ENCODE peak calls at places on chromosomes 4 and X, in five cellular contexts. P is tibial artery, Y is neural progenitor cell, B is iPS DF 6.9, F is upper lobe of right lung. N is an unnamed sample.

GRCh38 chr4:114384629-114385028 is 214.0 kb upstream of the UGT8 start:
- DNase-seq in P (no peak), Y (peak; percentile 44), B (no peak), F (no peak), N (peak; percentile 79)

GRCh38 chrX:153968754-153969124 is 2.9 kb downstream of the HCFC1 start:
- DNase-seq in P (no peak), Y (peak; percentile 52), B (no peak), F (no peak), N (peak; percentile 33)

GRCh38 chr4:136713140-136713539 is 819.2 kb downstream of the PCDH18 start:
- DNase-seq in P (no peak), Y (no peak), B (no peak), F (no peak), N (peak; percentile 69)

GRCh38 chr4:64713256-64713840 is 304.1 kb upstream of the TECRL start:
- DNase-seq in P (no peak), Y (peak; percentile 23), B (no peak), F (no peak), N (peak; percentile 53)

GRCh38 chrX:107709266-107709795 is 66.3 kb downstream of the TSC22D3 start:
- DNase-seq in P (no peak), Y (no peak), B (no peak), F (no peak), N (no peak)

GRCh38 chr4:7285244-7286122 is 93.1 kb downstream of the SORCS2 start:
- DNase-seq in P (peak; percentile 87), Y (no peak), B (no peak), F (no peak), N (no peak)

GRCh38 chr4:174550541-174550940 is 28.3 kb upstream of the HPGD start:
- DNase-seq in P (no peak), Y (peak; percentile 4), B (no peak), F (no peak), N (no peak)

GRCh38 chr4:41569957-41570356 is 32.0 kb downstream of the LIMCH1 start:
- DNase-seq in P (peak; percentile 66), Y (peak; percentile 8), B (no peak), F (no peak), N (no peak)

GRCh38 chr4:90118547-90119211 is 8.5 kb upstream of the CCSER1 start:
- DNase-seq in P (no peak), Y (no peak), B (no peak), F (no peak), N (no peak)

GRCh38 chrX:39983715-39984114 is 114.0 kb downstream of the BCOR start:
- DNase-seq in P (no peak), Y (no peak), B (no peak), F (no peak), N (no peak)

GRCh38 chrX:5236096-5236495 is 992.6 kb downstream of the NLGN4X start:
- DNase-seq in P (no peak), Y (peak; percentile 44), B (no peak), F (no peak), N (no peak)

GRCh38 chrX:123077671-123078070 is 106.4 kb upstream of the GRIA3 start:
- DNase-seq in P (no peak), Y (no peak), B (no peak), F (no peak), N (peak; percentile 32)

GRCh38 chrX:66255359-66255967 is 91.4 kb downstream of the HEPH start:
- DNase-seq in P (no peak), Y (no peak), B (no peak), F (no peak), N (no peak)

GRCh38 chr4:93501946-93502345 is 326.6 kb upstream of the ATOH1 start:
- DNase-seq in P (no peak), Y (no peak), B (no peak), F (no peak), N (no peak)

GRCh38 chrX:78593701-78594100 is 65.4 kb downstream of the RTL3 start:
- DNase-seq in P (no peak), Y (no peak), B (no peak), F (no peak), N (no peak)

GRCh38 chrX:38806875-38807601 is 5.8 kb downstream of the MID1IP1 start:
- DNase-seq in P (no peak), Y (peak; percentile 6), B (no peak), F (no peak), N (no peak)

GRCh38 chrX:10111364-10112148 is 45.2 kb upstream of the CLCN4 start:
- DNase-seq in P (no peak), Y (no peak), B (no peak), F (no peak), N (peak; percentile 59)

GRCh38 chr4:56289934-56290333 is 97.4 kb downstream of the AASDH start:
- DNase-seq in P (no peak), Y (no peak), B (no peak), F (no peak), N (no peak)

GRCh38 chr4:73776363-73776762 is 36.0 kb downstream of the CXCL8 start:
- DNase-seq in P (no peak), Y (no peak), B (no peak), F (no peak), N (peak; percentile 92)

GRCh38 chrX:18643243-18643642 is 28.7 kb downstream of the RS1 start:
- DNase-seq in P (no peak), Y (no peak), B (no peak), F (peak; percentile 67), N (no peak)

GRCh38 chr4:150971901-150972300 is 43.2 kb downstream of the LRBA start:
- DNase-seq in P (no peak), Y (no peak), B (no peak), F (no peak), N (peak; percentile 10)

GRCh38 chrX:39149761-39150160 is 348.5 kb downstream of the MID1IP1 start:
- DNase-seq in P (peak; percentile 82), Y (peak; percentile 70), B (peak; percentile 43), F (peak; percentile 87), N (peak; percentile 76)

GRCh38 chr4:118772149-118773081 is 63.5 kb downstream of the SEC24D start:
- DNase-seq in P (no peak), Y (peak; percentile 51), B (no peak), F (no peak), N (peak; percentile 81)

GRCh38 chr4:57114973-57115372 is 4.8 kb upstream of the IGFBP7 start:
- DNase-seq in P (no peak), Y (no peak), B (no peak), F (no peak), N (no peak)

GRCh38 chrX:133654801-133655200 is 239.5 kb upstream of the GPC4 start:
- DNase-seq in P (no peak), Y (no peak), B (no peak), F (no peak), N (peak; percentile 65)

GRCh38 chrX:80812176-80812575 is 2.5 kb upstream of the BRWD3 start:
- DNase-seq in P (no peak), Y (peak; percentile 56), B (no peak), F (no peak), N (peak; percentile 5)

GRCh38 chr4:52643846-52644245 is 15.3 kb downstream of the USP46 start:
- DNase-seq in P (peak; percentile 85), Y (no peak), B (no peak), F (peak; percentile 75), N (peak; percentile 70)

GRCh38 chrX:107861056-107861455 is 35.4 kb downstream of the MID2 start:
- DNase-seq in P (no peak), Y (no peak), B (no peak), F (no peak), N (no peak)

GRCh38 chr4:142238589-142238988 is 602.2 kb downstream of the IL15 start:
- DNase-seq in P (no peak), Y (no peak), B (no peak), F (no peak), N (peak; percentile 32)

GRCh38 chrX:105975382-105975781 is 63.1 kb downstream of the SERPINA7 start:
- DNase-seq in P (no peak), Y (peak; percentile 4), B (no peak), F (no peak), N (peak; percentile 28)

GRCh38 chr4:42789168-42789567 is 103.3 kb upstream of the GRXCR1 start:
- DNase-seq in P (no peak), Y (no peak), B (no peak), F (no peak), N (no peak)

GRCh38 chrX:63932006-63932405 is 147.0 kb upstream of the ARHGEF9 start:
- DNase-seq in P (no peak), Y (no peak), B (no peak), F (no peak), N (no peak)

GRCh38 chr4:83013420-83013867 is 2.8 kb upstream of the LIN54 start:
- DNase-seq in P (no peak), Y (no peak), B (no peak), F (no peak), N (no peak)

GRCh38 chrX:43559643-43560042 is 96.5 kb upstream of the MAOA start:
- DNase-seq in P (peak; percentile 66), Y (peak; percentile 77), B (peak; percentile 25), F (no peak), N (peak; percentile 72)

GRCh38 chr4:54570822-54571221 is 86.9 kb upstream of the KIT start:
- DNase-seq in P (no peak), Y (no peak), B (no peak), F (no peak), N (no peak)

GRCh38 chr4:17502764-17503163 is 9.1 kb downstream of the QDPR start:
- DNase-seq in P (no peak), Y (no peak), B (no peak), F (no peak), N (no peak)

DNA sequence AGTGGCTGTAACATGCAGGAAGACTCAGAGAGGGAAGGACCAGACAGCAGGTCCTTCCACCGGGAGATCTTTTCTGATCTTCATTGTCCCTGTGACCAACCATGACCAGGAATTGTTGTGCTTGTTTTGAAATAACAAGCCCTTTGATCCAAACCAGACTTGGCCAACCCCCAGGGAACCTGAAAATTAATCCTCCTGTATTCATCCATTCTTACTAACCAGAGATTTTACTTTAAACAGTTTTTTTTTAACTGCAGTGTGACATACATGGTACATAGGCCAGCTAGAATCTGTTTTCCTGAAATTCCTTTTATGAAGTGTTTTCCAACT is 4.0 kb downstream of the WFS1 start:
- DNase-seq in P (no peak), Y (no peak), B (no peak), F (no peak), N (peak; percentile 43)
- H3K4me1 ChIP-seq in P (peaks cover 62% of the 10 kb centered on the region), Y (peaks cover 6% of the 10 kb centered on the region), B (peaks cover 5% of the 10 kb centered on the region), F (peaks cover 67% of the 10 kb centered on the region), N (peaks cover 48% of the 10 kb centered on the region)

GRCh38 chr4:69743476-69744156 is 16.8 kb downstream of the SULT1B1 start:
- DNase-seq in P (no peak), Y (no peak), B (no peak), F (no peak), N (no peak)

GRCh38 chr4:69742596-69742995 is 17.8 kb downstream of the SULT1B1 start:
- DNase-seq in P (no peak), Y (no peak), B (no peak), F (no peak), N (no peak)

GRCh38 chr4:69735119-69735518 is 25.3 kb downstream of the SULT1B1 start:
- DNase-seq in P (no peak), Y (no peak), B (no peak), F (no peak), N (no peak)

GRCh38 chr4:69744157-69744478 is 16.3 kb downstream of the SULT1B1 start:
- DNase-seq in P (no peak), Y (no peak), B (no peak), F (no peak), N (no peak)

GRCh38 chr4:69738872-69739271 is 21.5 kb downstream of the SULT1B1 start:
- DNase-seq in P (no peak), Y (no peak), B (no peak), F (no peak), N (no peak)
- H3K4me3 ChIP-seq in P (no peak overlapping the region), Y (no peak overlapping the region), B (no peak overlapping the region), F (no peak overlapping the region), N (no peak overlapping the region)

GRCh38 chr4:39464886-39465501 is 6.1 kb downstream of the LIAS start:
- DNase-seq in P (no peak), Y (no peak), B (no peak), F (no peak), N (peak; percentile 85)
- H3K36me3 ChIP-seq in P (peaks cover 35% of the 10 kb centered on the region), Y (no peaks in the 10 kb centered on the region), B (peaks cover 6% of the 10 kb centered on the region), F (peaks cover 61% of the 10 kb centered on the region), N (peaks cover 22% of the 10 kb centered on the region)

GRCh38 chrX:130171446-130172126 is at the start of gene RAB33A:
- DNase-seq in P (peak; percentile 65), Y (peak; percentile 56), B (no peak), F (peak; percentile 64), N (peak; percentile 52)
- H3K4me1 ChIP-seq in P (peaks cover 8% of the 10 kb centered on the region), Y (peaks cover 10% of the 10 kb centered on the region), B (no peaks in the 10 kb centered on the region), F (peaks cover 15% of the 10 kb centered on the region), N (peaks cover 30% of the 10 kb centered on the region)